ENCODE peak calls at places on chromosomes 6 and 20, in seven cellular contexts. One of them, this sample, is unnamed.

GRCh38 chr20:61895016-61895415 is 170.7 kb downstream of the TAF4 start:
- DNase-seq in HepG2: no peak
- DNase-seq in tibial nerve: no peak
- DNase-seq in sigmoid colon: no peak
- DNase-seq in testis: no peak
- DNase-seq in HCT116: no peak
- DNase-seq in adrenal gland: no peak
- DNase-seq in this sample: no peak

GRCh38 chr20:38453941-38454340 is 18.7 kb upstream of the RALGAPB start:
- DNase-seq in tibial nerve: no peak
- DNase-seq in testis: no peak
- DNase-seq in HCT116: no peak
- DNase-seq in sigmoid colon: peak
- DNase-seq in adrenal gland: no peak
- DNase-seq in HepG2: no peak
- DNase-seq in this sample: no peak

GRCh38 chr20:53611449-53611894 is 17.8 kb upstream of the ZNF217 start:
- DNase-seq in HepG2: no peak
- DNase-seq in tibial nerve: no peak
- DNase-seq in HCT116: peak
- DNase-seq in sigmoid colon: peak
- DNase-seq in adrenal gland: no peak
- DNase-seq in testis: peak
- DNase-seq in this sample: no peak

GRCh38 chr20:19621072-19621471 is 137.0 kb upstream of the RIN2 start:
- DNase-seq in HCT116: no peak
- DNase-seq in sigmoid colon: no peak
- DNase-seq in adrenal gland: no peak
- DNase-seq in tibial nerve: no peak
- DNase-seq in HepG2: no peak
- DNase-seq in testis: no peak
- DNase-seq in this sample: no peak

GRCh38 chr20:58713801-58714339 is 21.3 kb downstream of the NPEPL1 start:
- DNase-seq in adrenal gland: peak
- DNase-seq in HCT116: no peak
- DNase-seq in tibial nerve: no peak
- DNase-seq in testis: peak
- DNase-seq in sigmoid colon: peak
- DNase-seq in HepG2: no peak
- DNase-seq in this sample: no peak

GRCh38 chr20:63863021-63863797 is 1.9 kb upstream of the TPD52L2 start:
- DNase-seq in adrenal gland: no peak
- DNase-seq in HCT116: no peak
- DNase-seq in sigmoid colon: no peak
- DNase-seq in testis: no peak
- DNase-seq in HepG2: peak
- DNase-seq in tibial nerve: no peak
- DNase-seq in this sample: no peak

GRCh38 chr20:38091447-38092216 is 58.1 kb downstream of the RPRD1B start:
- DNase-seq in HepG2: no peak
- DNase-seq in tibial nerve: no peak
- DNase-seq in sigmoid colon: no peak
- DNase-seq in adrenal gland: no peak
- DNase-seq in testis: no peak
- DNase-seq in HCT116: no peak
- DNase-seq in this sample: no peak

GRCh38 chr6:165676435-165677068 is 13.5 kb upstream of the PDE10A start:
- DNase-seq in testis: no peak
- DNase-seq in HepG2: no peak
- DNase-seq in HCT116: no peak
- DNase-seq in tibial nerve: no peak
- DNase-seq in adrenal gland: no peak
- DNase-seq in sigmoid colon: no peak
- DNase-seq in this sample: peak

GRCh38 chr20:2296545-2297351 is 947 bp downstream of the TGM3 start:
- DNase-seq in adrenal gland: no peak
- DNase-seq in HCT116: no peak
- DNase-seq in testis: no peak
- DNase-seq in tibial nerve: no peak
- DNase-seq in sigmoid colon: no peak
- DNase-seq in HepG2: no peak
- DNase-seq in this sample: no peak

GRCh38 chr6:13696226-13696625 is 15.4 kb downstream of the RANBP9 start:
- DNase-seq in HCT116: no peak
- DNase-seq in adrenal gland: no peak
- DNase-seq in tibial nerve: no peak
- DNase-seq in HepG2: no peak
- DNase-seq in testis: no peak
- DNase-seq in sigmoid colon: no peak
- DNase-seq in this sample: no peak

GRCh38 chr20:10673176-10673830 is 496 bp downstream of the JAG1 start:
- DNase-seq in sigmoid colon: peak
- DNase-seq in HCT116: no peak
- DNase-seq in tibial nerve: no peak
- DNase-seq in testis: peak
- DNase-seq in HepG2: no peak
- DNase-seq in adrenal gland: peak
- DNase-seq in this sample: peak

GRCh38 chr20:44125332-44126127 is 61.5 kb downstream of the JPH2 start:
- DNase-seq in HepG2: no peak
- DNase-seq in tibial nerve: no peak
- DNase-seq in adrenal gland: no peak
- DNase-seq in HCT116: no peak
- DNase-seq in testis: no peak
- DNase-seq in sigmoid colon: peak
- DNase-seq in this sample: no peak

GRCh38 chr6:41098366-41098765 is 25.6 kb downstream of the NFYA start:
- DNase-seq in HepG2: no peak
- DNase-seq in tibial nerve: no peak
- DNase-seq in sigmoid colon: no peak
- DNase-seq in HCT116: no peak
- DNase-seq in adrenal gland: no peak
- DNase-seq in testis: no peak
- DNase-seq in this sample: no peak

GRCh38 chr20:38579219-38579618 is 1.8 kb upstream of the ADIG start:
- DNase-seq in sigmoid colon: no peak
- DNase-seq in testis: no peak
- DNase-seq in HepG2: no peak
- DNase-seq in HCT116: no peak
- DNase-seq in adrenal gland: no peak
- DNase-seq in tibial nerve: no peak
- DNase-seq in this sample: no peak

GRCh38 chr20:52083627-52084232 is 107.8 kb downstream of the ZFP64 start:
- DNase-seq in sigmoid colon: peak
- DNase-seq in adrenal gland: peak
- DNase-seq in tibial nerve: peak
- DNase-seq in testis: peak
- DNase-seq in HepG2: peak
- DNase-seq in HCT116: peak
- DNase-seq in this sample: peak

GRCh38 chr6:87436435-87436834 is 28.7 kb downstream of the CFAP206 start:
- DNase-seq in HCT116: peak
- DNase-seq in testis: peak
- DNase-seq in HepG2: peak
- DNase-seq in adrenal gland: peak
- DNase-seq in sigmoid colon: no peak
- DNase-seq in tibial nerve: peak
- DNase-seq in this sample: peak

GRCh38 chr6:135534773-135535380 is 37.3 kb upstream of the AHI1 start:
- DNase-seq in sigmoid colon: no peak
- DNase-seq in HCT116: no peak
- DNase-seq in testis: no peak
- DNase-seq in tibial nerve: no peak
- DNase-seq in adrenal gland: no peak
- DNase-seq in HepG2: no peak
- DNase-seq in this sample: no peak

GRCh38 chr20:40676466-40676865 is 12.6 kb downstream of the MAFB start:
- DNase-seq in HCT116: no peak
- DNase-seq in sigmoid colon: no peak
- DNase-seq in adrenal gland: no peak
- DNase-seq in tibial nerve: no peak
- DNase-seq in testis: no peak
- DNase-seq in HepG2: no peak
- DNase-seq in this sample: no peak

GRCh38 chr20:41029150-41029872 is 689 bp downstream of the TOP1 start:
- DNase-seq in adrenal gland: no peak
- DNase-seq in HepG2: no peak
- DNase-seq in tibial nerve: no peak
- DNase-seq in testis: peak
- DNase-seq in sigmoid colon: peak
- DNase-seq in HCT116: no peak
- DNase-seq in this sample: no peak

GRCh38 chr20:36549942-36550796 is 8.8 kb downstream of the MYL9 start:
- DNase-seq in HepG2: no peak
- DNase-seq in testis: no peak
- DNase-seq in HCT116: no peak
- DNase-seq in adrenal gland: no peak
- DNase-seq in tibial nerve: no peak
- DNase-seq in sigmoid colon: peak
- DNase-seq in this sample: no peak

GRCh38 chr20:36549628-36549941 is 8.3 kb downstream of the MYL9 start:
- DNase-seq in HCT116: no peak
- DNase-seq in sigmoid colon: no peak
- DNase-seq in adrenal gland: no peak
- DNase-seq in HepG2: no peak
- DNase-seq in tibial nerve: no peak
- DNase-seq in testis: no peak
- DNase-seq in this sample: no peak

GRCh38 chr20:36548704-36549627 is 7.6 kb downstream of the MYL9 start:
- DNase-seq in adrenal gland: no peak
- DNase-seq in tibial nerve: no peak
- DNase-seq in HCT116: no peak
- DNase-seq in testis: no peak
- DNase-seq in sigmoid colon: peak
- DNase-seq in HepG2: no peak
- DNase-seq in this sample: no peak

GRCh38 chr20:36548006-36548315 is 6.6 kb downstream of the MYL9 start:
- DNase-seq in HepG2: peak
- DNase-seq in sigmoid colon: peak
- DNase-seq in testis: no peak
- DNase-seq in tibial nerve: no peak
- DNase-seq in HCT116: no peak
- DNase-seq in adrenal gland: no peak
- DNase-seq in this sample: no peak

GRCh38 chr20:36550797-36551299 is 9.5 kb downstream of the MYL9 start:
- DNase-seq in HCT116: no peak
- DNase-seq in tibial nerve: no peak
- DNase-seq in HepG2: no peak
- DNase-seq in testis: no peak
- DNase-seq in adrenal gland: peak
- DNase-seq in sigmoid colon: peak
- DNase-seq in this sample: no peak
- TF ChIP-seq POLR2A in HCT116: no peak
- TF ChIP-seq POLR2A in tibial nerve: no peak
- TF ChIP-seq POLR2A in HepG2: no peak
- TF ChIP-seq POLR2A in testis: no peak
- TF ChIP-seq POLR2A in adrenal gland: peak
- TF ChIP-seq POLR2A in sigmoid colon: no peak
- TF ChIP-seq POLR2A in this sample: no peak

GRCh38 chr6:8434727-8435092 is 635 bp downstream of the SLC35B3 start:
- DNase-seq in HepG2: no peak
- DNase-seq in testis: no peak
- DNase-seq in sigmoid colon: no peak
- DNase-seq in HCT116: no peak
- DNase-seq in tibial nerve: no peak
- DNase-seq in adrenal gland: no peak
- DNase-seq in this sample: no peak
- TF ChIP-seq POLR2A in HepG2: no peak
- TF ChIP-seq POLR2A in testis: no peak
- TF ChIP-seq POLR2A in sigmoid colon: no peak
- TF ChIP-seq POLR2A in HCT116: no peak
- TF ChIP-seq POLR2A in tibial nerve: no peak
- TF ChIP-seq POLR2A in adrenal gland: no peak
- TF ChIP-seq POLR2A in this sample: no peak

GRCh38 chr6:32116674-32117073 is 7.5 kb upstream of the TNXB start:
- DNase-seq in adrenal gland: no peak
- DNase-seq in testis: no peak
- DNase-seq in tibial nerve: no peak
- DNase-seq in HepG2: peak
- DNase-seq in sigmoid colon: no peak
- DNase-seq in HCT116: no peak
- DNase-seq in this sample: no peak

GRCh38 chr6:32113386-32114352 is 4.5 kb upstream of the TNXB start:
- DNase-seq in adrenal gland: peak
- DNase-seq in sigmoid colon: peak
- DNase-seq in tibial nerve: peak
- DNase-seq in HCT116: no peak
- DNase-seq in testis: peak
- DNase-seq in HepG2: peak
- DNase-seq in this sample: peak

GRCh38 chr6:32115623-32116022 is 6.5 kb upstream of the TNXB start:
- DNase-seq in HCT116: no peak
- DNase-seq in HepG2: no peak
- DNase-seq in testis: no peak
- DNase-seq in adrenal gland: no peak
- DNase-seq in tibial nerve: no peak
- DNase-seq in sigmoid colon: no peak
- DNase-seq in this sample: no peak

GRCh38 chr6:32112436-32112980 is 3.4 kb upstream of the TNXB start:
- DNase-seq in tibial nerve: no peak
- DNase-seq in sigmoid colon: peak
- DNase-seq in testis: no peak
- DNase-seq in HepG2: no peak
- DNase-seq in adrenal gland: no peak
- DNase-seq in HCT116: no peak
- DNase-seq in this sample: no peak

GRCh38 chr6:32114853-32115252 is 5.7 kb upstream of the TNXB start:
- DNase-seq in HCT116: no peak
- DNase-seq in tibial nerve: no peak
- DNase-seq in HepG2: no peak
- DNase-seq in adrenal gland: no peak
- DNase-seq in testis: no peak
- DNase-seq in sigmoid colon: peak
- DNase-seq in this sample: peak
- TF ChIP-seq POLR2A in HCT116: no peak
- TF ChIP-seq POLR2A in tibial nerve: no peak
- TF ChIP-seq POLR2A in HepG2: no peak
- TF ChIP-seq POLR2A in adrenal gland: no peak
- TF ChIP-seq POLR2A in testis: no peak
- TF ChIP-seq POLR2A in sigmoid colon: no peak
- TF ChIP-seq POLR2A in this sample: no peak

GRCh38 chr6:55495277-55495676 is 83.7 kb downstream of the HMGCLL1 start:
- DNase-seq in tibial nerve: no peak
- DNase-seq in sigmoid colon: no peak
- DNase-seq in testis: no peak
- DNase-seq in adrenal gland: no peak
- DNase-seq in HCT116: no peak
- DNase-seq in HepG2: no peak
- DNase-seq in this sample: no peak
- TF ChIP-seq POLR2A in tibial nerve: no peak
- TF ChIP-seq POLR2A in sigmoid colon: no peak
- TF ChIP-seq POLR2A in testis: no peak
- TF ChIP-seq POLR2A in adrenal gland: no peak
- TF ChIP-seq POLR2A in HCT116: no peak
- TF ChIP-seq POLR2A in HepG2: no peak
- TF ChIP-seq POLR2A in this sample: no peak

GRCh38 chr6:158807515-158808441 is 11.4 kb downstream of the EZR start:
- DNase-seq in tibial nerve: no peak
- DNase-seq in HepG2: no peak
- DNase-seq in HCT116: no peak
- DNase-seq in adrenal gland: no peak
- DNase-seq in sigmoid colon: no peak
- DNase-seq in testis: no peak
- DNase-seq in this sample: no peak
- TF ChIP-seq POLR2A in tibial nerve: no peak
- TF ChIP-seq POLR2A in HepG2: no peak
- TF ChIP-seq POLR2A in HCT116: no peak
- TF ChIP-seq POLR2A in adrenal gland: no peak
- TF ChIP-seq POLR2A in sigmoid colon: no peak
- TF ChIP-seq POLR2A in testis: no peak
- TF ChIP-seq POLR2A in this sample: no peak